ENCODE peak calls at places on chromosome 14, in nine cellular contexts. O is hepatocyte, R is ovary, B is psoas muscle, G is PC-3, P is neuronal stem cell, A is A673, H is kidney, K is breast epithelium. D is an unnamed sample. For H3K4me1 and H3K36me3, the result is how much of the 10 kb centered on the place peaks cover.

GRCh38 chr14:74478996-74479635 is 14.0 kb downstream of the NPC2 start:
- DNase-seq in A (peak), H (no peak), P (peak), K (no peak), G (peak), R (no peak), B (no peak), O (peak), D (peak)

GRCh38 chr14:52730708-52731111 is 744 bp downstream of the STYX start:
- DNase-seq in R (no peak), P (no peak), K (no peak), G (peak), O (no peak), B (no peak), H (no peak), A (peak), D (no peak)

GRCh38 chr14:65252471-65253255 is 150.3 kb upstream of the MAX start:
- DNase-seq in G (peak), O (no peak), R (no peak), K (no peak), H (no peak), B (no peak), P (no peak), A (no peak), D (no peak)

GRCh38 chr14:59199205-59199604 is 10.7 kb downstream of the DAAM1 start:
- DNase-seq in A (no peak), R (no peak), B (no peak), P (no peak), O (no peak), K (no peak), G (no peak), H (no peak), D (no peak)

GRCh38 chr14:22226381-22226780 is 362.6 kb downstream of the DAD1 start:
- DNase-seq in R (no peak), K (no peak), O (no peak), B (no peak), A (peak), G (peak), P (no peak), H (no peak), D (no peak)

GRCh38 chr14:71063351-71063750 is 156.1 kb downstream of the PCNX1 start:
- DNase-seq in R (no peak), A (no peak), G (peak), H (no peak), B (no peak), O (no peak), K (no peak), P (no peak), D (no peak)

GRCh38 chr14:93068721-93069120 is 47.0 kb downstream of the ITPK1 start:
- DNase-seq in G (no peak), A (no peak), R (no peak), B (no peak), H (no peak), P (no peak), O (no peak), K (no peak), D (no peak)

GRCh38 chr14:45201908-45202307 is 51.1 kb downstream of the MIS18BP1 start:
- DNase-seq in B (no peak), G (peak), K (no peak), A (peak), H (no peak), O (peak), R (no peak), P (no peak), D (peak)

GRCh38 chr14:49966304-49966809 is 73.5 kb downstream of the ARF6 start:
- DNase-seq in B (no peak), O (peak), R (no peak), G (no peak), A (no peak), K (no peak), H (no peak), P (no peak), D (peak)

GRCh38 chr14:31263485-31264133 is 56.0 kb upstream of the HECTD1 start:
- DNase-seq in B (no peak), A (no peak), K (no peak), P (no peak), R (peak), O (peak), G (peak), H (peak), D (no peak)

GRCh38 chr14:46008348-46008747 is 643.2 kb downstream of the RPL10L start:
- DNase-seq in P (no peak), A (no peak), O (no peak), R (no peak), G (no peak), B (no peak), H (no peak), K (no peak), D (no peak)

GRCh38 chr14:31229638-31230229 is 22.1 kb upstream of the HECTD1 start:
- DNase-seq in P (peak), R (peak), K (no peak), O (peak), H (no peak), B (peak), G (peak), A (peak), D (peak)

GRCh38 chr14:23104070-23104590 is 659 bp downstream of the CIROP start:
- DNase-seq in B (no peak), H (no peak), O (no peak), K (no peak), G (no peak), P (no peak), R (no peak), A (no peak), D (no peak)

GRCh38 chr14:71521238-71521637 is 411.0 kb upstream of the RGS6 start:
- DNase-seq in R (no peak), G (peak), K (no peak), B (no peak), H (no peak), O (peak), A (no peak), P (no peak), D (no peak)

GRCh38 chr14:34693228-34693939 is 21.0 kb downstream of the CFL2 start:
- DNase-seq in G (peak), B (peak), P (no peak), O (peak), A (peak), R (peak), H (no peak), K (no peak), D (no peak)

GRCh38 chr14:80278293-80279037 is 67.2 kb upstream of the DIO2 start:
- DNase-seq in G (no peak), K (no peak), A (no peak), B (no peak), O (peak), R (no peak), H (no peak), P (no peak), D (no peak)

GRCh38 chr14:49579841-49580240 is 6.3 kb downstream of the RPS29 start:
- DNase-seq in B (no peak), O (no peak), P (no peak), H (no peak), G (no peak), R (no peak), A (no peak), K (no peak), D (no peak)

GRCh38 chr14:64965356-64966000 is 6.7 kb downstream of the RAB15 start:
- DNase-seq in A (no peak), P (no peak), K (no peak), G (no peak), R (no peak), B (no peak), O (no peak), H (peak), D (no peak)

GRCh38 chr14:40629144-40629543 is 977.5 kb upstream of the LRFN5 start:
- DNase-seq in R (no peak), B (no peak), H (no peak), K (no peak), G (no peak), A (no peak), O (no peak), P (no peak), D (no peak)

GRCh38 chr14:79809849-79810612 is 401.3 kb downstream of the DIO2 start:
- DNase-seq in B (no peak), A (peak), K (no peak), R (no peak), G (peak), O (peak), P (peak), H (no peak), D (no peak)

GRCh38 chr14:69715725-69716482 is 51.0 kb upstream of the SRSF5 start:
- DNase-seq in P (no peak), O (peak), R (peak), G (no peak), H (peak), B (peak), A (peak), K (peak), D (no peak)

GRCh38 chr14:68501171-68501570 is 291.7 kb downstream of the ZFP36L1 start:
- DNase-seq in G (no peak), R (no peak), K (no peak), O (no peak), P (no peak), H (no peak), A (no peak), B (no peak), D (no peak)

GRCh38 chr14:50067723-50068495 is 48.5 kb downstream of the VCPKMT start:
- DNase-seq in P (no peak), O (no peak), A (peak), B (no peak), G (peak), R (no peak), H (no peak), K (no peak), D (no peak)

GRCh38 chr14:104307246-104307626 is 168.8 kb downstream of the KIF26A start:
- DNase-seq in R (peak), A (no peak), P (no peak), K (no peak), G (no peak), H (peak), B (no peak), O (no peak), D (no peak)

GRCh38 chr14:35351897-35352273 is 52.7 kb downstream of the NFKBIA start:
- DNase-seq in P (no peak), R (no peak), H (no peak), B (peak), G (no peak), A (no peak), O (no peak), K (no peak), D (no peak)

GRCh38 chr14:83255015-83255726 is 1721.5 kb upstream of the SEL1L start:
- DNase-seq in G (no peak), B (no peak), O (no peak), K (no peak), P (no peak), H (no peak), R (no peak), A (peak), D (no peak)

GRCh38 chr14:71799831-71800230 is 132.4 kb upstream of the RGS6 start:
- DNase-seq in G (no peak), B (no peak), O (no peak), A (no peak), R (no peak), H (no peak), K (no peak), P (no peak), D (no peak)

GRCh38 chr14:96072076-96072475 is 32.9 kb downstream of the C14orf132 start:
- DNase-seq in A (no peak), P (no peak), H (no peak), R (no peak), O (no peak), G (no peak), K (peak), B (no peak), D (no peak)

GRCh38 chr14:94395306-94395899 is 7.0 kb upstream of the SERPINA1 start:
- DNase-seq in O (no peak), R (no peak), H (no peak), K (no peak), B (no peak), G (no peak), P (no peak), A (no peak), D (no peak)
- H3K4me3 ChIP-seq in O (no peak), R (no peak), H (no peak), K (no peak), B (no peak), G (no peak), P (no peak), A (no peak), D (no peak)

GRCh38 chr14:24721772-24722171 is 87.8 kb upstream of the GZMB start:
- DNase-seq in H (no peak), P (no peak), B (no peak), R (no peak), G (no peak), O (no peak), K (no peak), A (no peak), D (no peak)
- H3K4me1 ChIP-seq in H (under half), P (under half), B (under half), R (under half), G (under half), O (under half), K (under half), A (under half), D (under half)

DNA sequence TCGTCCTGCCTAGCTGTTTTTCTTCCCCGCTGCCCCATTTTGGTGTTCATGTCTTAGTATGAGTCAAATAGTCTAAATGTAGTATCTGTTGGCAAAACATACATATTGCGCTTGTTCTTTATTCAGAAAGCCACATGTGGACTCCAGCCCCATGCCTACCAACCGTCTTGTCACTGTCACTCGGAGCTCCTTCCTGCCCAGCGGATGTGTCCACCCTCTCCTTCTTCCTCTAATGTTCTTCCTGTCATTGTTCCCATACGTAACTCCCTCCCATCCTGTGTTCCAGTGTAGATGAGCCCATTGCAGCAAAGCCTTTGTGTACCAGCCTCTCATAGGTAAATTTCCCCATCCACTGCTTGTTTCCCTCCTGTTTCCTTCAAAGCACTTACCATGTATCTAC is 120.5 kb downstream of the TMX1 start:
- DNase-seq in H (no peak), G (no peak), A (no peak), P (no peak), R (no peak), K (no peak), B (no peak), O (no peak), D (no peak)
- H3K36me3 ChIP-seq in H (under half), G (under half), A (under half), P (under half), R (under half), K (under half), B (under half), O (under half), D (under half)

GRCh38 chr14:53890611-53891091 is 66.0 kb downstream of the BMP4 start:
- DNase-seq in A (no peak), O (no peak), K (no peak), H (no peak), R (no peak), B (no peak), G (no peak), P (peak), D (no peak)
- H3K4me3 ChIP-seq in A (no peak), O (no peak), K (no peak), H (no peak), R (no peak), B (no peak), G (no peak), P (no peak), D (no peak)

GRCh38 chr14:102932484-102933248 is 10.2 kb downstream of the AMN start:
- DNase-seq in P (no peak), B (peak), O (no peak), G (no peak), H (no peak), A (no peak), K (no peak), R (no peak), D (no peak)

GRCh38 chr14:102929349-102930137 is 7.1 kb downstream of the AMN start:
- DNase-seq in G (no peak), P (no peak), K (no peak), A (no peak), R (no peak), H (peak), O (peak), B (no peak), D (no peak)

GRCh38 chr14:102930138-102930752 is 7.8 kb downstream of the AMN start:
- DNase-seq in G (no peak), A (peak), O (peak), R (no peak), B (peak), H (peak), K (no peak), P (no peak), D (no peak)

GRCh38 chr14:102931580-102932285 is 9.3 kb downstream of the AMN start:
- DNase-seq in P (no peak), G (no peak), A (no peak), K (no peak), H (peak), R (no peak), O (no peak), B (peak), D (no peak)

DNA sequence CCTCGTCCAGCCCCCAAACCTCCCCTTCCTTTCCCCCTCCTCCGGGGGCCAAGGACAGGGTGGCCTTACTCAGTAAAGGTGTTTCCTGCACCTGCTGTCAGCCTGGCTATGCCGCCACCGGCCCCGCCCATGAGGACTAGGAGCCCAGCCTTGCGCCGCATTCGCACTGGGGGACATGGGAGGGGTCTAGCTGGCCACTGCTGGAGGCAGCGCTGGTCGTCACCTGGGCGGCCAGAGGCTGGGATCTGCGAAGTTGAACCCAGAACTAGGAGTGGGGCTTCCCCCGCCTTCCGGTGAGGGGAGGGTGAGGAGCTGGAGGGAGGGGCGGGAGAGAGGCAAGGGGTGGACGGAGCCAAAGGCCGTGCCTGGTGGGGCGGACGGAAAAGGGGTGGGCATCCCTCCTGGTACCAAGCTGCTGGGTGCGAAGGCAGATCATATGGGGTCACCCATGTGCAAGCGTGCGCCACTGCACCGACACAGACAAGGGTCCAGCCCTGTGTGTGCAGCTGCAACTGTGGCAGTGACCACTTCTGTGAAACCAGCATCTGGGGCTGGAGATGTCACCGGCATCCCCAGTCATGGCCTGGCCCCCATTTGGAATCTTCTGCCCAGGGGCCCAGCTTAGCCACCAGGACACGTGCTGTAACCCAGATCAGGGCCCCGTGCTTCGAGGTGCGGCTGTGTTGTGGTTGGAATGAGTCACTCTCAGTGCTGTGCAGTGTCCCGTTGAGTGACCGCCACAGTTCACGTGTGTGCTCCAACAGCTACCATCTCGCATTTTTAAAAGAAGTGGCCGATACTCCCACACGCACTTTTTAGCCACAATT is 8.5 kb downstream of the AMN start:
- DNase-seq in R (no peak), B (peak), P (no peak), K (no peak), O (peak), A (no peak), G (peak), H (peak), D (no peak)
- H3K4me1 ChIP-seq in R (under half), B (under half), P (under half), K (under half), O (under half), A (under half), G (under half), H (under half), D (under half)

DNA sequence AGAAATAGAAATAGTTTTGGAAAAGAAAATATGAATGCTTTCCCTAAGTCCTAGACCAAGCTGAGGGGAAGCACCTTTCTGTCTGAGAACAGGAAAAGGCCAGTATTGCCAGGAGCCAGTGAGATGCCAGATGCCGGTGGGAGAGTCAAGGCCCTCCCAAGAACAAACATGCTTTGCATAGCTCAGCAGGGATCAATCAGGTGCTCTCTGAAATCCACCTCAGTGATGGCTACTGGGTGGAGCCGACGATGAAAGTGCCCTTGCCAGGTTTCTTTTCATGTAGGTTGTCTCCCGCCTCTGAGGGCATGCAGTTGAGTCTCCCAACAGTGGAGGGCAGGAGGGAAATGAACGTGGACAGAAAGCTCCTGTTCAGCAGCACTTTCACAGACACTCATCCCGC is 28.3 kb downstream of the DEGS2 start:
- DNase-seq in B (no peak), K (no peak), G (no peak), H (no peak), P (no peak), O (peak), A (no peak), R (no peak), D (no peak)
- H3K36me3 ChIP-seq in B (under half), K (under half), G (under half), H (under half), P (half or more), O (under half), A (under half), R (under half), D (under half)

GRCh38 chr14:63701614-63702291 is 26.1 kb downstream of the SGPP1 start:
- DNase-seq in R (no peak), B (no peak), O (no peak), G (no peak), A (no peak), H (no peak), P (no peak), K (no peak), D (no peak)

GRCh38 chr14:63707216-63707615 is 20.6 kb downstream of the SGPP1 start:
- DNase-seq in H (no peak), P (no peak), G (no peak), O (no peak), K (no peak), R (no peak), A (no peak), B (no peak), D (no peak)

GRCh38 chr14:63710497-63710896 is 17.4 kb downstream of the SGPP1 start:
- DNase-seq in B (no peak), O (no peak), A (no peak), H (no peak), G (no peak), R (no peak), P (no peak), K (no peak), D (no peak)

DNA sequence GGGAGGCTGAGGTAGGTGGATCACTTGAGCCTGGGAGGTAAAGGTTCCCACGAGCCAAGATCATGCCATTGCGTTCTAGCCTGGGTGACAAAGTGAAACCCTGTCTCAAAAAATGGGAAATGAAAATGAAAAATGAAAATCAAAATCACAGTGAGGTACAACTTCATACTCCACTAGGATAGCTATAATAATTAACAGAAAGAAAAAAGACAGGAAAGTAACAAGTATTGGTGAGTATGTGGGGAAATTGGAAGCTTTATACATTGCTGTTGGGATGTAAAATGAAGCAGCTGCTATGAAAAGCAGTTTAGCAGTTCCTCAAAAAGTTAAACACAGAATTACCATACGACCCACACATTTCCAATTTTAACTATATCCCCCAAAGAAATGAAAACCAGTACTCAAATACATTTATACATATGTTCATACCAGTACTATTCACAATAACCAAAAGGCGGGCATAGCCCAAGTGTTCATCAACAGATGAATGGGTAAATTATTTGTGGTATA is 22.2 kb downstream of the SGPP1 start:
- DNase-seq in K (no peak), A (no peak), O (no peak), P (no peak), R (no peak), B (no peak), G (no peak), H (no peak), D (no peak)
- H3K4me3 ChIP-seq in K (no peak), A (no peak), O (no peak), P (no peak), R (no peak), B (no peak), G (no peak), H (no peak), D (no peak)

DNA sequence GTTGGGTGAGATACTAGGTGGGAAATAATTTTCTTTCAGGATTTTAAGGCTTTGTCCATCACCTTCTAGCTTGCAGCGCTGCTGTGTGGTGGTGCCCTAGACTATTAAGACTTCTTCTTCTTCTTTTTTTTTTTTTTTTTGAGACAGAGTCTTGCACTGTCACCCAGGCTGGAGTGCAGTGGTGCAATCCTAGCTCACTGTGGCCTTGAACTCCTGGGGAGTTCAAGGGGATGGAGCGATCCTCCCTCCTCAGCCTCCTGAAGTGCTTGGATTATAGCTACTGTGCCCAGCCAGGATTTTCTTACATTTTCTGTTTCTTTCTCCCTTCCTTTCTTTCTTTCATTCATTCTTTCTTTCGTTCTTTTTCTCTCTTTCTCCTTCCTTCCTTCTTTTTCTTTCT is 10.2 kb upstream of the MTA1 start:
- DNase-seq in P (no peak), O (no peak), B (no peak), K (no peak), H (no peak), R (no peak), A (no peak), G (no peak), D (no peak)
- H3K4me1 ChIP-seq in P (under half), O (under half), B (under half), K (under half), H (under half), R (under half), A (under half), G (under half), D (under half)